ENCODE peak calls at places on chromosomes 2 and 18, in six cellular contexts. I is GM23248, D is PC-9, O is K562, G is mammary epithelial cell, W is fibroblast of lung. P is an unnamed sample.

GRCh38 chr2:240412975-240413812 is 22.3 kb upstream of the GPC1 start:
- DNase-seq in I (no peak), D (no peak), O (peak), G (no peak), W (no peak), P (peak)

GRCh38 chr2:37672104-37672869 is 845 bp upstream of the CDC42EP3 start:
- DNase-seq in I (peak), D (peak), O (peak), G (peak), W (peak), P (peak)

GRCh38 chr18:49566217-49566616 is 4.4 kb downstream of the LIPG start:
- DNase-seq in I (no peak), D (no peak), O (no peak), G (no peak), W (peak), P (no peak)

GRCh38 chr18:58578835-58579560 is 49.9 kb downstream of the ALPK2 start:
- DNase-seq in I (peak), D (no peak), O (no peak), G (peak), W (peak), P (peak)

GRCh38 chr2:76506538-76506937 is 795.8 kb upstream of the GCFC2 start:
- DNase-seq in I (no peak), D (no peak), O (no peak), G (no peak), W (no peak), P (no peak)

GRCh38 chr2:26449278-26450030 is 28.5 kb downstream of the OTOF start:
- DNase-seq in I (no peak), D (no peak), O (no peak), G (no peak), W (no peak), P (no peak)

GRCh38 chr2:241033994-241034393 is 35.6 kb downstream of the SNED1 start:
- DNase-seq in I (no peak), D (no peak), O (no peak), G (no peak), W (no peak), P (no peak)

GRCh38 chr2:192161670-192162290 is 33.0 kb downstream of the TMEFF2 start:
- DNase-seq in I (no peak), D (no peak), O (no peak), G (no peak), W (no peak), P (no peak)

GRCh38 chr2:164213916-164214315 is 407.4 kb downstream of the GRB14 start:
- DNase-seq in I (no peak), D (no peak), O (no peak), G (no peak), W (no peak), P (no peak)

GRCh38 chr2:198641161-198641560 is 816.6 kb downstream of the SATB2 start:
- DNase-seq in I (peak), D (no peak), O (no peak), G (no peak), W (no peak), P (no peak)

GRCh38 chr18:23377669-23378469 is 75.2 kb upstream of the RIOK3 start:
- DNase-seq in I (peak), D (no peak), O (no peak), G (peak), W (peak), P (peak)

GRCh38 chr18:67151366-67151765 is 365.2 kb downstream of the DSEL start:
- DNase-seq in I (no peak), D (no peak), O (no peak), G (no peak), W (no peak), P (no peak)

GRCh38 chr18:61657066-61657732 is 235.6 kb downstream of the RNF152 start:
- DNase-seq in I (no peak), D (no peak), O (no peak), G (no peak), W (no peak), P (no peak)

GRCh38 chr18:59707306-59707705 is 10.1 kb upstream of the CCBE1 start:
- DNase-seq in I (no peak), D (no peak), O (no peak), G (no peak), W (no peak), P (no peak)

GRCh38 chr2:94622113-94622618 is 249.1 kb upstream of the TEKT4 start:
- DNase-seq in I (peak), D (no peak), O (no peak), G (no peak), W (peak), P (no peak)

GRCh38 chr2:237694423-237695194 is 67.2 kb downstream of the LRRFIP1 start:
- DNase-seq in I (no peak), D (peak), O (no peak), G (no peak), W (no peak), P (no peak)

GRCh38 chr2:150109912-150110311 is 377.6 kb downstream of the RND3 start:
- DNase-seq in I (no peak), D (no peak), O (no peak), G (no peak), W (no peak), P (no peak)

GRCh38 chr2:199907008-199907714 is 3.9 kb upstream of the C2orf69 start:
- DNase-seq in I (no peak), D (no peak), O (no peak), G (no peak), W (no peak), P (no peak)

GRCh38 chr2:36413218-36413617 is 57.6 kb downstream of the CRIM1 start:
- DNase-seq in I (peak), D (no peak), O (no peak), G (no peak), W (peak), P (no peak)

GRCh38 chr2:48114256-48114655 is 208.0 kb upstream of the FBXO11 start:
- DNase-seq in I (peak), D (peak), O (peak), G (peak), W (peak), P (no peak)

GRCh38 chr2:10161206-10161931 is 38.8 kb downstream of the RRM2 start:
- DNase-seq in I (no peak), D (no peak), O (no peak), G (no peak), W (peak), P (peak)

GRCh38 chr2:73986085-73986680 is 1.5 kb downstream of the TET3 start:
- DNase-seq in I (no peak), D (no peak), O (no peak), G (no peak), W (no peak), P (no peak)

GRCh38 chr2:191209346-191209745 is 35.9 kb upstream of the MYO1B start:
- DNase-seq in I (no peak), D (no peak), O (no peak), G (no peak), W (peak), P (no peak)

GRCh38 chr2:85501244-85501643 is 37.7 kb upstream of the MAT2A start:
- DNase-seq in I (no peak), D (no peak), O (peak), G (no peak), W (no peak), P (no peak)

GRCh38 chr2:27085670-27086089 is 892 bp upstream of the KHK start:
- DNase-seq in I (peak), D (peak), O (peak), G (peak), W (peak), P (peak)

GRCh38 chr2:883260-884026 is 67.2 kb upstream of the SNTG2 start:
- DNase-seq in I (no peak), D (no peak), O (no peak), G (no peak), W (no peak), P (peak)

GRCh38 chr2:147351789-147352188 is 493.0 kb upstream of the ACVR2A start:
- DNase-seq in I (no peak), D (no peak), O (no peak), G (no peak), W (no peak), P (no peak)

GRCh38 chr18:32018331-32019250 is at the start of gene RNF125:
- DNase-seq in I (peak), D (peak), O (peak), G (peak), W (peak), P (peak)

GRCh38 chr18:49613141-49613641 is 51.3 kb downstream of the LIPG start:
- DNase-seq in I (no peak), D (no peak), O (no peak), G (peak), W (peak), P (no peak)

GRCh38 chr2:157433335-157433890 is 10.5 kb downstream of the CYTIP start:
- DNase-seq in I (no peak), D (no peak), O (no peak), G (no peak), W (peak), P (peak)

GRCh38 chr2:42978887-42979415 is 186.6 kb upstream of the HAAO start:
- DNase-seq in I (no peak), D (no peak), O (no peak), G (no peak), W (no peak), P (peak)

GRCh38 chr2:46885376-46885775 is 30.2 kb downstream of the MCFD2 start:
- DNase-seq in I (peak), D (no peak), O (no peak), G (no peak), W (peak), P (peak)

DNA sequence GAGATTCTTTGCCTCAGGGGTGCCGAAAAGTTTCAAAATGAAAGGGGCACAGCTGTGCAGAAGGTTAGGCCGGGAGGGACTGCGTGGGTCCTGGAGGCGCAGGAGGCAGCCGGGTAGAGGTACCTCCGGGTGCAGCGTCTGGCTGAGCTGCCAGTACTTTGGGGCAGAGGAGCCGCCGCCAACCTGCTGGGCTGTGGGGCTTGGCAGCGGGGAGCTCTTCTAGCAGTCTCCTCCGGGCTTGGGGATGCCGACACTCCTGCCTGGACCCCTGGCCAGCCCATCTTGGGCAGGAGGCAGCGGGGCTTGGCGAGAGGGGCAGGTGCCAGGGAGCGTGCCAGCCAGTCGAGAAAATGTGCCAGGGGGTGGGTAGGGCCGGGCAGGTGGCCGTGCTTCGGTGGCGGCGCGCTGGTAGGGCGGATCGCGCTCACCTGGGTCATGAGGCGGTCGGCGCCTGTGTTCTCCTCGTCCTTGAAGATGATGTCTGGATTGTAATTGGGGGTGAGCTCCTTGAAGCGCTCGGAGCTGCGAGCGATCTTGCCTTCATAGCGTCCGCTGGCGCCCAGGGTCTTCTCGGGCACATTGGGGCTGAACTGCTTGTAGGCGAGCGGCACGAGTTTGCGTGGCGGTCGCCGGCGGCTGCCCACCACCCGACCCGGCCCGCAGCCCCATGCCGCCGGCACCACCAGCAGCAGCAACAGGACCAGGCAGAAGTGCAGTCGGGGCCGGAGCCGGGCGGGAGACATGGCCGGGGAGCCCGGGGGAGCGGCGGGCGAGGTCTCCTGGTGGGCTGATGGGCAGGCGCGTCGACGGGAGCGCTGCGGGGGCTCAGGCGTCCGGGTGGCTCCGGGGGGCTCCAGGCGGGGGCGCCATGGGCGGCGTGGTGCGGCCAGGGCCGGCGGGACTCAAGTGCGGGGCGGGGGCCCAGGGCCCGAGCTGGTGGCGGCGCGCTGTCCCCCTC is 717 bp downstream of the IHH start:
- DNase-seq in I (peak), D (no peak), O (no peak), G (peak), W (no peak), P (peak)
- H3K4me3 ChIP-seq in I (no peak), D (no peak), O (no peak), G (no peak), W (no peak), P (no peak)

DNA sequence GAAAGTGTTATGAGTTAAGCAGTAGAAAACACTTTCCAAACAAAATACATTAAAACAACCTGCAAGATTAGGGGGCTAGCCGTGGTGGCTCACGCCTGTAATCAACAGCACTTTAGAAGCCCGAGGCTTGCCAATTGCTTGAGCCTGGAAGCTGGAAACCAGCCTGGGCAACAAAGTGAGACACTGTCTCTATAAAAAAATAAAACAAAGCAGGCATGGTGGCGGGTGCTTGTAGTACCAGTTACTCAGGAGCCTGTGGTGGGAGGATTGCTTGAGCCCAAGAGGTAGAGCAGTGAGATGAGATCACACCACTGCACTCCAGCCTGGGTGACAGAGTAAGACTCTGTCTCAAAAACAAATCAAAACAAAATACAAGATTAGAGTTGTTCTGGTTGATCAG is 208.3 kb downstream of the ERBB4 start:
- DNase-seq in I (peak), D (no peak), O (no peak), G (no peak), W (no peak), P (no peak)
- H2AFZ ChIP-seq in I (no peak), D (no peak), O (no peak), G (no peak), W (no peak), P (peak)

DNA sequence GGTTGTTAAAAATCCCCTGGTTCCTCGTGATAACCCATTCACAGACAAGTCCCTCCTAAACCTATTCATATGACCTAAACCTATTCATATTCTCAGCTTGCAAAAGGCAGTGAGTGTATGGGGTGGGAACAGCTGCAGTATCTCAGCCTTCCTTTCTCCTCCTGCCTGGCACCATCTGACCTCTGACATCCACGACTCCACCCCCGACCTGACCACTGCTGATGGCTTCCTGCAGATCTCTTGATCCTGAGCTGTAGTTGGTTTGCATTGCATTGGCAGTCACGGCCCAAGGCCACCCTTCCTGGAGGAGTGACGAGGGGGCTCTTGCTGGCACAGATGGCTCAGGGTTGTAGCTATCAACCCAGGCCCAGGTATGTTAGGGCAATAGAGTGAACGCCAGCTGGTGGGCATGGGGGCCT is 198.6 kb downstream of the GLI2 start:
- DNase-seq in I (peak), D (no peak), O (no peak), G (no peak), W (no peak), P (peak)
- H3K4me2 ChIP-seq in I (peak), D (peak), O (no peak), G (no peak), W (peak), P (peak)

GRCh38 chr2:29916571-29916970 is 4.8 kb downstream of the ALK start:
- DNase-seq in I (no peak), D (no peak), O (no peak), G (no peak), W (no peak), P (no peak)

GRCh38 chr2:29920631-29921559 is 491 bp downstream of the ALK start:
- DNase-seq in I (peak), D (no peak), O (no peak), G (peak), W (peak), P (peak)

GRCh38 chr2:29923110-29923721 is 1.8 kb upstream of the ALK start:
- DNase-seq in I (peak), D (peak), O (peak), G (peak), W (peak), P (peak)

GRCh38 chr2:29921560-29921915 is at the start of gene ALK:
- DNase-seq in I (peak), D (no peak), O (peak), G (peak), W (peak), P (peak)

DNA sequence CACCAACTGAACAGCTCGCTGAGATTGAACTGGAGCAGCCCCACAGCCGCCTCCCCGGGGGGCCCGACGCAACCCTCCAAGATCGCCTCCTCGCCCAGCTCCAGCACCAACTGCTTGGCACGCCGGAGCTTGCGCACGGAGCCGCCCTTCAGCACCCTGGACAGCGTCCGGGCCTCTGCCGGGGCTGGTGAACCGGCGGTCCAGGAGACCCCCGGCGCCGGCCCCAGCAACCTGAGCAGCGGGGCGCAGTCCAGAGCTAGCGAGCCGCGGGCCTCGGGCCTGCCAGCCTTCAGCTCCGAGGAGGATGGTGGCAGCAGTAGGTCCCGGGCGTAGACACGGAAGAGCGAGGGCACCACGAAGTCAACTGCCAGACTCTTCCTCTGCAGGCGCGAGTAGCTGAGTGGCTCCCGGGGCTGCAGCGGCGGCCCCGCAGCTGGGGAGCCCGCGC is 1.2 kb downstream of the ALK start:
- DNase-seq in I (peak), D (no peak), O (peak), G (peak), W (peak), P (peak)
- H3K4me3 ChIP-seq in I (peak), D (no peak), O (no peak), G (no peak), W (no peak), P (no peak)

GRCh38 chr2:45040786-45041185 is 31.5 kb upstream of the SIX2 start:
- DNase-seq in I (no peak), D (no peak), O (no peak), G (no peak), W (no peak), P (no peak)
- H2AFZ ChIP-seq in I (no peak), D (no peak), O (no peak), G (no peak), W (no peak), P (no peak)